ENCODE peak calls at places on chromosomes 7 and 10, in nine cellular contexts. U is glutamatergic neuron; X is effector memory CD8-positive, alpha-beta T cell; S is NCI-H446; T is skeletal muscle cell; B is AG04450; L is iris pigment epithelial cell; I is posterior cingulate gyrus; E is neuronal stem cell. R is an unnamed sample.

GRCh38 chr10:69332278-69333010 is 54.1 kb downstream of the HK1 start:
- DNase-seq in U (no peak), X (no peak), S (no peak), T (no peak), B (no peak), L (no peak), I (no peak), E (no peak), R (no peak)

GRCh38 chr7:75756340-75757297 is 15.4 kb downstream of the CCL26 start:
- DNase-seq in U (peak), X (no peak), S (no peak), T (no peak), B (no peak), L (peak), I (no peak), E (no peak), R (no peak)

GRCh38 chr7:92557249-92557648 is 28.7 kb downstream of the RBM48 start:
- DNase-seq in U (no peak), X (no peak), S (no peak), T (no peak), B (no peak), L (no peak), I (no peak), E (no peak), R (no peak)

GRCh38 chr10:50648089-50648934 is 24.6 kb upstream of the SGMS1 start:
- DNase-seq in U (no peak), X (no peak), S (no peak), T (no peak), B (no peak), L (no peak), I (no peak), E (no peak), R (no peak)

GRCh38 chr7:156842740-156843140 is 50.2 kb downstream of the LMBR1 start:
- DNase-seq in U (no peak), X (no peak), S (no peak), T (no peak), B (no peak), L (no peak), I (no peak), E (no peak), R (no peak)

GRCh38 chr10:3948843-3949242 is 163.8 kb upstream of the KLF6 start:
- DNase-seq in U (no peak), X (peak), S (no peak), T (peak), B (no peak), L (peak), I (peak), E (no peak), R (no peak)

GRCh38 chr7:37376386-37376785 is 72.3 kb downstream of the ELMO1 start:
- DNase-seq in U (no peak), X (no peak), S (no peak), T (no peak), B (no peak), L (no peak), I (no peak), E (no peak), R (no peak)

GRCh38 chr10:70756710-70757360 is 28.3 kb downstream of the TBATA start:
- DNase-seq in U (no peak), X (no peak), S (no peak), T (no peak), B (no peak), L (peak), I (no peak), E (no peak), R (no peak)

GRCh38 chr7:137160236-137160635 is 183.3 kb downstream of the PTN start:
- DNase-seq in U (no peak), X (no peak), S (no peak), T (no peak), B (no peak), L (peak), I (no peak), E (no peak), R (no peak)

GRCh38 chr10:14425031-14425430 is 94.3 kb upstream of the FRMD4A start:
- DNase-seq in U (no peak), X (no peak), S (no peak), T (no peak), B (no peak), L (no peak), I (no peak), E (peak), R (no peak)

GRCh38 chr7:115210552-115210951 is 288.7 kb downstream of the MDFIC start:
- DNase-seq in U (no peak), X (no peak), S (no peak), T (no peak), B (no peak), L (no peak), I (no peak), E (no peak), R (no peak)

GRCh38 chr7:79185605-79186004 is 267.9 kb downstream of the MAGI2 start:
- DNase-seq in U (no peak), X (no peak), S (no peak), T (no peak), B (no peak), L (peak), I (no peak), E (no peak), R (no peak)